ENCODE peak calls at places on chromosomes 6 and 20, in six cellular contexts. M is activated T-cell treated with anti-CD3 and anti-CD28 coated beads for 1 hour, B is head of caudate nucleus, N is hepatocyte, F is AG08396, V is breast epithelium. O is an unnamed sample.

GRCh38 chr20:22579711-22580697 is 4.4 kb downstream of the FOXA2 start:
- DNase-seq in N (no peak), B (no peak), M (no peak), F (no peak), V (no peak), O (peak)

GRCh38 chr20:45061244-45061643 is 39.7 kb downstream of the KCNS1 start:
- DNase-seq in F (peak), N (no peak), M (no peak), V (no peak), B (no peak), O (no peak)

GRCh38 chr20:14521436-14521835 is 184.0 kb upstream of the FLRT3 start:
- DNase-seq in B (no peak), M (no peak), V (no peak), F (no peak), N (no peak), O (no peak)

GRCh38 chr6:152186840-152187239 is 379.4 kb downstream of the ESR1 start:
- DNase-seq in B (no peak), M (no peak), V (no peak), F (no peak), N (no peak), O (no peak)

GRCh38 chr20:59431014-59431413 is 130.6 kb downstream of the EDN3 start:
- DNase-seq in B (no peak), N (no peak), V (no peak), M (no peak), F (no peak), O (no peak)

GRCh38 chr6:158002951-158003853 is 21.5 kb downstream of the SYNJ2 start:
- DNase-seq in N (peak), F (peak), M (no peak), V (peak), B (no peak), O (peak)

GRCh38 chr20:53736757-53737403 is 143.2 kb upstream of the ZNF217 start:
- DNase-seq in N (no peak), B (no peak), M (no peak), V (no peak), F (no peak), O (peak)

GRCh38 chr6:13383280-13384163 is 55.2 kb upstream of the TBC1D7 start:
- DNase-seq in V (no peak), F (no peak), M (no peak), B (no peak), N (no peak), O (peak)

GRCh38 chr6:7532821-7533220 is 8.7 kb upstream of the DSP start:
- DNase-seq in B (no peak), F (no peak), N (no peak), M (no peak), V (no peak), O (no peak)

GRCh38 chr6:108336971-108337370 is 42.1 kb downstream of the AFG1L start:
- DNase-seq in F (no peak), M (no peak), N (no peak), B (no peak), V (no peak), O (no peak)

GRCh38 chr6:147759088-147759487 is 250.6 kb downstream of the SAMD5 start:
- DNase-seq in F (no peak), V (no peak), M (no peak), N (no peak), B (no peak), O (no peak)

GRCh38 chr20:35718972-35719635 is 19.9 kb downstream of the ROMO1 start:
- DNase-seq in F (no peak), B (no peak), M (no peak), V (no peak), N (no peak), O (no peak)

GRCh38 chr6:54992789-54993188 is 146.2 kb downstream of the FAM83B start:
- DNase-seq in V (no peak), B (no peak), F (no peak), N (no peak), M (no peak), O (no peak)

GRCh38 chr20:10501377-10501776 is 66.3 kb downstream of the SLX4IP start:
- DNase-seq in N (no peak), M (no peak), B (peak), F (no peak), V (peak), O (no peak)

GRCh38 chr20:35145141-35145564 is 2.0 kb downstream of the EDEM2 start:
- DNase-seq in V (no peak), N (peak), M (no peak), B (no peak), F (peak), O (peak)

GRCh38 chr6:144159231-144159630 is 8.9 kb downstream of the STX11 start:
- DNase-seq in F (no peak), M (no peak), B (no peak), N (no peak), V (no peak), O (no peak)

GRCh38 chr20:63240004-63240403 is 4.3 kb downstream of the BIRC7 start:
- DNase-seq in B (no peak), V (no peak), M (no peak), N (no peak), F (no peak), O (no peak)

GRCh38 chr6:56642366-56643261 is at the start of gene DST:
- DNase-seq in M (no peak), F (peak), V (peak), B (no peak), N (peak), O (no peak)

GRCh38 chr6:16206595-16207037 is 31.8 kb upstream of the GMPR start:
- DNase-seq in F (peak), B (peak), M (peak), V (peak), N (peak), O (peak)

GRCh38 chr20:61230-61629 is 26.2 kb upstream of the DEFB125 start:
- DNase-seq in V (no peak), F (no peak), N (no peak), M (no peak), B (no peak), O (no peak)

GRCh38 chr6:153088796-153089195 is 42.3 kb downstream of the RGS17 start:
- DNase-seq in B (no peak), N (no peak), F (no peak), M (no peak), V (no peak), O (no peak)

GRCh38 chr6:971981-972640 is 279.2 kb upstream of the EXOC2 start:
- DNase-seq in B (no peak), F (no peak), V (no peak), N (no peak), M (no peak), O (no peak)

GRCh38 chr6:57435475-57436163 is 118.2 kb downstream of the PRIM2 start:
- DNase-seq in B (no peak), N (peak), M (no peak), V (no peak), F (no peak), O (peak)

GRCh38 chr6:17714879-17715860 is 8.4 kb upstream of the NUP153 start:
- DNase-seq in M (no peak), F (peak), N (peak), B (no peak), V (no peak), O (no peak)

O was measured in left kidney.